ENCODE peak calls at places on chromosome 6, in seven cellular contexts. J is uterus, B is body of pancreas, V is sigmoid colon, E is right lobe of liver, N is vagina, Y is breast epithelium. X is an unnamed sample.

GRCh38 chr6:152135755-152136448 is 328.4 kb downstream of the ESR1 start:
- DNase-seq in Y (no peak), N (no peak), J (no peak), V (no peak), E (no peak), B (no peak), X (no peak)

GRCh38 chr6:100096356-100096755 is 102.3 kb upstream of the MCHR2 start:
- DNase-seq in B (no peak), E (no peak), V (no peak), N (no peak), Y (no peak), J (no peak), X (no peak)

GRCh38 chr6:3881722-3882421 is 32.7 kb downstream of the FAM50B start:
- DNase-seq in E (no peak), V (no peak), N (no peak), Y (no peak), J (no peak), B (no peak), X (no peak)

GRCh38 chr6:158332237-158332636 is 20.0 kb downstream of the TULP4 start:
- DNase-seq in J (no peak), Y (no peak), B (no peak), E (no peak), V (no peak), N (no peak), X (no peak)

GRCh38 chr6:11668455-11668854 is 110.1 kb downstream of the ADTRP start:
- DNase-seq in J (no peak), Y (no peak), N (no peak), E (no peak), B (no peak), V (no peak), X (no peak)

GRCh38 chr6:165110871-165111270 is 198.5 kb downstream of the C6orf118 start:
- DNase-seq in N (no peak), J (no peak), B (no peak), Y (no peak), V (no peak), E (no peak), X (no peak)

GRCh38 chr6:115514656-115515055 is 546.0 kb downstream of the FRK start:
- DNase-seq in J (no peak), B (no peak), Y (no peak), N (no peak), V (no peak), E (no peak), X (no peak)

GRCh38 chr6:83770910-83771309 is 62.0 kb upstream of the SNAP91 start:
- DNase-seq in N (no peak), B (no peak), V (no peak), Y (no peak), J (no peak), E (no peak), X (no peak)

GRCh38 chr6:73452107-73452461 is at the start of gene CGAS:
- DNase-seq in E (peak; percentile 82), N (no peak), B (peak; percentile 59), J (peak; percentile 57), Y (peak; percentile 56), V (peak; percentile 88), X (peak; percentile 78)

GRCh38 chr6:81487489-81487888 is 265.0 kb downstream of the TENT5A start:
- DNase-seq in Y (no peak), J (peak; percentile 57), B (peak; percentile 57), N (no peak), V (peak; percentile 63), E (no peak), X (no peak)

GRCh38 chr6:149923327-149923986 is 536 bp upstream of the RAET1G start:
- DNase-seq in E (no peak), V (no peak), B (no peak), N (no peak), Y (peak; percentile 28), J (no peak), X (no peak)

GRCh38 chr6:149921361-149921760 is 1.6 kb downstream of the RAET1G start:
- DNase-seq in Y (no peak), J (no peak), B (no peak), V (no peak), N (no peak), E (no peak), X (no peak)

GRCh38 chr6:149924206-149924932 is 1.4 kb upstream of the RAET1G start:
- DNase-seq in V (no peak), Y (no peak), B (no peak), E (no peak), N (peak; percentile 40), J (no peak), X (no peak)

GRCh38 chr6:149924933-149925252 is 2.0 kb upstream of the RAET1G start:
- DNase-seq in J (no peak), E (no peak), Y (no peak), B (no peak), N (peak; percentile 90), V (no peak), X (no peak)

GRCh38 chr6:149922642-149923326 is at the start of gene RAET1G:
- DNase-seq in V (peak; percentile 96), J (peak; percentile 91), E (peak; percentile 92), N (no peak), Y (peak; percentile 87), B (peak; percentile 82), X (peak; percentile 75)
- TF ChIP-seq POLR2A in V (no peak), J (peak; percentile 33), E (no peak), N (no peak), Y (no peak), B (peak; percentile 65), X (no peak)

DNA sequence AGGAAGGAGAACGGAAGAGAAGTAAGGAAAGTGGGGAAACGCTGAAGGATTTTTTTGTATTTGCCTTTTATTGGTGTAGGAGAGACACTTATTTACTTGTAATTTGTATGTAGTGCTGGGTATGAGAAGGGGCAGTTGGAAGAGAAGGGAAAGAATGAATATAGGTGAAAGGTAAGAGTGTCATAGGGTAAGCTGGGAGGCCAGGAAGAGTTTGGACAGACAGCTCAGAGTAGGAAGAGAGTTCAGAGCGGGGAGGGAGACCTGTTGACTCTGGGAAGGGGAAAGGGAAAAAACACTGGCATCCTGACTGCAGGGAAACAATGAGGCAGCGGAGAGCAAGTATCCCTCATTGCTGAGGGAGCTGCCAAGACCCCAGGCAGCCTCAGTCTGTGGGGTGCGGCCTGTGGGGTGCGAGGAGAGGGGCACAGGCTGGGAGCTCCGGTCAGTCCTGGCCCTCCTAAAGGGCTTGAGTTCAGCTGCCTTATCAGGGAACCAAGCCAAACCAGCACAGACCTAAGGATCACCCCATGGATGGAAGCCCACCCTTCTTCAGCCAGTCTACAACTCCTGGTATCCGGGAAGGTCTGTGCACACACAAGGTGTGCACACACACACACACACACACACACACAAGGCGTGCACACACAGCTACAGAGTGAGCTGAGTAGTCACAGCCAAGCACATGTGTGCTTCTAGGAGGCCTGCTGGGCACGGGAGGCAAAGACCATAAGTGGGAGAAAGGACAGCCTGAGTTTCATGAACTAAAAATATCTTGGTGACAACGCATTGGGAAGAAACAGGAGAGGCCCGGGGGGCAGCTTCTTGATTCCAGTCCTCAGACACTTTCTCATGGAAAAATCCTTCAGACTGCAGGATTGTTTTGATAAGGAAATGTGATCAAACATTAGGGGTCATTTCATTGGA is 2.9 kb downstream of the TRAF3IP2 start:
- DNase-seq in Y (no peak), N (no peak), B (no peak), J (peak; percentile 70), E (no peak), V (peak; percentile 82), X (no peak)
- TF ChIP-seq POLR2A in Y (no peak), N (no peak), B (no peak), J (peak; percentile 27), E (peak; percentile 35), V (no peak), X (no peak)

GRCh38 chr6:111601875-111602274 is 3.8 kb downstream of the TRAF3IP2 start:
- DNase-seq in E (no peak), V (peak; percentile 89), N (no peak), B (no peak), J (peak; percentile 84), Y (no peak), X (no peak)

GRCh38 chr6:111603648-111604047 is 2.0 kb downstream of the TRAF3IP2 start:
- DNase-seq in Y (no peak), V (no peak), B (no peak), N (no peak), J (no peak), E (no peak), X (peak; percentile 55)

GRCh38 chr6:111606620-111607115 is 990 bp upstream of the TRAF3IP2 start:
- DNase-seq in E (no peak), N (no peak), Y (no peak), V (no peak), J (no peak), B (no peak), X (peak; percentile 25)

GRCh38 chr6:111605100-111605748 is 454 bp downstream of the TRAF3IP2 start:
- DNase-seq in E (peak; percentile 41), J (peak; percentile 92), B (peak; percentile 50), V (peak; percentile 92), Y (peak; percentile 59), N (no peak), X (peak; percentile 71)

DNA sequence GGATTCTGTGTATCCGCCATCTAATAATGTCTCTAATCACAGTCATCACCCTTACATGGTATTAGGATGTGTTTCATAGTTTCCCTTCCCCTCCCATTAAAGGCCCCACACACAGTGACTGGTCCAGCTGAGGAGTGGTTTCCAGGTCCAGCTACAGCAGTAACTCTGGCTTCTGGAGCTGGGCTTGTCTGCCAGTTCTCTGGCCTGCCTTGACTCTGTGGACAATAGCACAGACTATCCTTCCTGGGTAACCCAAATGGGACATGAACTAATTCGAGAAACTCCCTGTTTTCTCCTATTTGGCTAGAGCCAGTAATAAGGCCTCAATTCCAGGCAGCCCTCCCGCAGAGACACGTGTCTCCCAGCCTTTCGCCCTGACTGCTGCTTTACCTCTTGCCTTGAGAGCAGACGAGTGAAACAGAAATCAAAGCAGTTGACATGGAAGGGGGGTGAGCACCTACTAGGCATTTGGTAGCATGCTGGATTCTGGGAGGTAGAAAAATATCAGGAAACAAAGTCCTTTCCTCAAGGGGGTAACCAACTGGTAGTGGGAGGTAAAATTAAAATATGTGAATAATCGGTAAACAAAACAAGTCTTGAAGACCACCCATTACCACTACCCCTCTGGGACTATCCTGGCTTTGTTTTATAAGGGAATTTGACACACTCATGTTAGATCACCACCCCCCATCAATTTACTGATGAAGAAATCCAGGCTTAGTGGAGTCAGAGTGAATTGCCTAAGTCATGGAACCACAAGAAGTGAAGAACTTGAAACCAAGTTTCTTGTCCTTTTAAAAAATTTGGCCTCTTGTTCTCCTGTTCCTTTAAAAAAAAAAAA is 1.2 kb downstream of the TRAF3IP2 start:
- DNase-seq in J (peak; percentile 85), Y (no peak), B (peak; percentile 40), N (no peak), E (no peak), V (peak; percentile 94), X (peak; percentile 37)
- TF ChIP-seq POLR2A in J (peak; percentile 48), Y (no peak), B (peak; percentile 56), N (no peak), E (peak; percentile 35), V (peak; percentile 54), X (no peak)

GRCh38 chr6:2765166-2765895 is at the start of gene WRNIP1:
- DNase-seq in B (peak; percentile 98), E (peak; percentile 99), J (peak; percentile 99), V (peak; percentile 100), Y (peak; percentile 98), N (no peak), X (peak; percentile 99)

GRCh38 chr6:2764610-2765165 is 505 bp upstream of the WRNIP1 start:
- DNase-seq in J (peak; percentile 52), N (no peak), B (peak; percentile 50), E (peak; percentile 56), Y (no peak), V (peak; percentile 75), X (peak; percentile 85)

GRCh38 chr6:2767327-2767985 is 2.3 kb downstream of the WRNIP1 start:
- DNase-seq in J (no peak), Y (no peak), E (no peak), B (no peak), V (no peak), N (no peak), X (peak; percentile 40)

GRCh38 chr6:2766767-2767314 is 1.6 kb downstream of the WRNIP1 start:
- DNase-seq in N (no peak), J (no peak), B (no peak), V (no peak), Y (no peak), E (no peak), X (peak; percentile 51)

GRCh38 chr6:2765896-2766766 is 938 bp downstream of the WRNIP1 start:
- DNase-seq in N (no peak), B (peak; percentile 56), E (peak; percentile 66), Y (no peak), V (peak; percentile 76), J (peak; percentile 26), X (peak; percentile 87)
- TF ChIP-seq POLR2A in N (no peak), B (no peak), E (no peak), Y (no peak), V (no peak), J (no peak), X (no peak)